ENCODE peak calls at places on chromosome 3, in nine cellular contexts. One of them, this sample, is unnamed. For H3K9me3, the result is how much of the 10 kb centered on the place peaks cover.

GRCh38 chr3:120496278-120496975 is 45.6 kb upstream of the FSTL1 start:
- DNase-seq in aorta: no peak
- DNase-seq in left ventricle myocardium inferior: no peak
- DNase-seq in mammary epithelial cell: peak
- DNase-seq in A673: peak
- DNase-seq in uterus: no peak
- DNase-seq in left lung: no peak
- DNase-seq in IMR-90: peak
- DNase-seq in transverse colon: no peak
- DNase-seq in this sample: no peak

GRCh38 chr3:4888913-4889846 is 90.1 kb upstream of the BHLHE40 start:
- DNase-seq in mammary epithelial cell: no peak
- DNase-seq in uterus: no peak
- DNase-seq in A673: no peak
- DNase-seq in left lung: no peak
- DNase-seq in left ventricle myocardium inferior: no peak
- DNase-seq in transverse colon: no peak
- DNase-seq in IMR-90: no peak
- DNase-seq in aorta: no peak
- DNase-seq in this sample: no peak

GRCh38 chr3:55185380-55185779 is 257.5 kb upstream of the LRTM1 start:
- DNase-seq in left ventricle myocardium inferior: no peak
- DNase-seq in transverse colon: no peak
- DNase-seq in left lung: no peak
- DNase-seq in aorta: no peak
- DNase-seq in IMR-90: peak
- DNase-seq in A673: no peak
- DNase-seq in uterus: no peak
- DNase-seq in mammary epithelial cell: no peak
- DNase-seq in this sample: no peak

GRCh38 chr3:145798005-145798404 is 363.0 kb downstream of the PLOD2 start:
- DNase-seq in mammary epithelial cell: no peak
- DNase-seq in aorta: no peak
- DNase-seq in transverse colon: no peak
- DNase-seq in uterus: no peak
- DNase-seq in A673: no peak
- DNase-seq in IMR-90: no peak
- DNase-seq in left lung: no peak
- DNase-seq in left ventricle myocardium inferior: no peak
- DNase-seq in this sample: no peak

GRCh38 chr3:112568642-112569041 is 6.8 kb downstream of the SLC35A5 start:
- DNase-seq in A673: no peak
- DNase-seq in aorta: no peak
- DNase-seq in IMR-90: peak
- DNase-seq in uterus: no peak
- DNase-seq in left ventricle myocardium inferior: no peak
- DNase-seq in left lung: no peak
- DNase-seq in mammary epithelial cell: peak
- DNase-seq in transverse colon: no peak
- DNase-seq in this sample: no peak

GRCh38 chr3:36648241-36649034 is 115.9 kb downstream of the DCLK3 start:
- DNase-seq in mammary epithelial cell: peak
- DNase-seq in uterus: no peak
- DNase-seq in transverse colon: no peak
- DNase-seq in A673: peak
- DNase-seq in left lung: no peak
- DNase-seq in IMR-90: peak
- DNase-seq in left ventricle myocardium inferior: no peak
- DNase-seq in aorta: no peak
- DNase-seq in this sample: no peak

GRCh38 chr3:16305121-16305541 is 40.1 kb downstream of the OXNAD1 start:
- DNase-seq in mammary epithelial cell: no peak
- DNase-seq in IMR-90: no peak
- DNase-seq in A673: no peak
- DNase-seq in aorta: no peak
- DNase-seq in transverse colon: no peak
- DNase-seq in uterus: no peak
- DNase-seq in left lung: no peak
- DNase-seq in left ventricle myocardium inferior: no peak
- DNase-seq in this sample: no peak

GRCh38 chr3:1406250-1406649 is 313.4 kb downstream of the CNTN6 start:
- DNase-seq in left ventricle myocardium inferior: no peak
- DNase-seq in mammary epithelial cell: no peak
- DNase-seq in IMR-90: no peak
- DNase-seq in aorta: no peak
- DNase-seq in A673: no peak
- DNase-seq in uterus: no peak
- DNase-seq in left lung: no peak
- DNase-seq in transverse colon: no peak
- DNase-seq in this sample: no peak

GRCh38 chr3:100114413-100115030 is at the start of gene FILIP1L:
- DNase-seq in IMR-90: no peak
- DNase-seq in aorta: no peak
- DNase-seq in A673: no peak
- DNase-seq in transverse colon: no peak
- DNase-seq in uterus: no peak
- DNase-seq in left ventricle myocardium inferior: peak
- DNase-seq in left lung: no peak
- DNase-seq in mammary epithelial cell: no peak
- DNase-seq in this sample: peak

GRCh38 chr3:69791111-69791510 is 51.8 kb downstream of the MITF start:
- DNase-seq in mammary epithelial cell: peak
- DNase-seq in IMR-90: peak
- DNase-seq in left ventricle myocardium inferior: peak
- DNase-seq in A673: no peak
- DNase-seq in uterus: peak
- DNase-seq in transverse colon: peak
- DNase-seq in aorta: peak
- DNase-seq in left lung: peak
- DNase-seq in this sample: peak

GRCh38 chr3:69784854-69785523 is 45.7 kb downstream of the MITF start:
- DNase-seq in left ventricle myocardium inferior: peak
- DNase-seq in aorta: peak
- DNase-seq in mammary epithelial cell: peak
- DNase-seq in left lung: peak
- DNase-seq in A673: no peak
- DNase-seq in uterus: peak
- DNase-seq in IMR-90: peak
- DNase-seq in transverse colon: peak
- DNase-seq in this sample: peak

GRCh38 chr3:69785769-69786311 is 46.6 kb downstream of the MITF start:
- DNase-seq in uterus: no peak
- DNase-seq in IMR-90: no peak
- DNase-seq in left lung: no peak
- DNase-seq in A673: no peak
- DNase-seq in mammary epithelial cell: no peak
- DNase-seq in aorta: no peak
- DNase-seq in transverse colon: no peak
- DNase-seq in left ventricle myocardium inferior: no peak
- DNase-seq in this sample: no peak

GRCh38 chr3:69787436-69788168 is 48.3 kb downstream of the MITF start:
- DNase-seq in transverse colon: no peak
- DNase-seq in A673: no peak
- DNase-seq in uterus: no peak
- DNase-seq in IMR-90: peak
- DNase-seq in aorta: no peak
- DNase-seq in left ventricle myocardium inferior: no peak
- DNase-seq in mammary epithelial cell: peak
- DNase-seq in left lung: no peak
- DNase-seq in this sample: no peak

GRCh38 chr3:69786854-69787253 is 47.6 kb downstream of the MITF start:
- DNase-seq in aorta: no peak
- DNase-seq in left ventricle myocardium inferior: no peak
- DNase-seq in mammary epithelial cell: no peak
- DNase-seq in A673: no peak
- DNase-seq in uterus: no peak
- DNase-seq in IMR-90: no peak
- DNase-seq in left lung: no peak
- DNase-seq in transverse colon: no peak
- DNase-seq in this sample: peak
- H3K4me3 ChIP-seq in aorta: no peak
- H3K4me3 ChIP-seq in left ventricle myocardium inferior: no peak
- H3K4me3 ChIP-seq in mammary epithelial cell: no peak
- H3K4me3 ChIP-seq in A673: no peak
- H3K4me3 ChIP-seq in uterus: no peak
- H3K4me3 ChIP-seq in IMR-90: no peak
- H3K4me3 ChIP-seq in left lung: no peak
- H3K4me3 ChIP-seq in transverse colon: no peak
- H3K4me3 ChIP-seq in this sample: no peak

DNA sequence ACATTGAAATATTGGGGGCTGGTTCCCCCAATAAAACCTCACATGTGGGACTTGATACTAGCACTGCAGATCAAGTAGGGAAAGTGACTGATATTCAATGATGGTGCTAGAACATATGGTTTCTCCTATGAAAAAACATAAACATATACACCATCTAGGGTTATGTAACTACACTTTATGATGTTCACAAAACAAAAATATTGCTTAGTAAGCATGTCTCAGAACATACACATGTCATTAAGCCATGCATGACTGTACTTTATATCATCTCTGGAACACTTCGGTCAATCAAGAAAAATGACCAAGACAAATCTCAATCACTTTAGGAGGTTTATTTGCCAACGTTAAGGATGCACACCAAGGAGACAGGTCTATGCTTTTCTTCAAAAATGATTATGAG is 57.4 kb downstream of the ZNF717 start:
- DNase-seq in left lung: no peak
- DNase-seq in IMR-90: no peak
- DNase-seq in A673: no peak
- DNase-seq in left ventricle myocardium inferior: no peak
- DNase-seq in mammary epithelial cell: no peak
- DNase-seq in aorta: no peak
- DNase-seq in uterus: no peak
- DNase-seq in transverse colon: no peak
- DNase-seq in this sample: no peak
- H3K9me3 ChIP-seq in left lung: half or more
- H3K9me3 ChIP-seq in IMR-90: under half
- H3K9me3 ChIP-seq in A673: under half
- H3K9me3 ChIP-seq in left ventricle myocardium inferior: half or more
- H3K9me3 ChIP-seq in mammary epithelial cell: under half
- H3K9me3 ChIP-seq in aorta: under half
- H3K9me3 ChIP-seq in uterus: under half
- H3K9me3 ChIP-seq in transverse colon: half or more
- H3K9me3 ChIP-seq in this sample: under half

DNA sequence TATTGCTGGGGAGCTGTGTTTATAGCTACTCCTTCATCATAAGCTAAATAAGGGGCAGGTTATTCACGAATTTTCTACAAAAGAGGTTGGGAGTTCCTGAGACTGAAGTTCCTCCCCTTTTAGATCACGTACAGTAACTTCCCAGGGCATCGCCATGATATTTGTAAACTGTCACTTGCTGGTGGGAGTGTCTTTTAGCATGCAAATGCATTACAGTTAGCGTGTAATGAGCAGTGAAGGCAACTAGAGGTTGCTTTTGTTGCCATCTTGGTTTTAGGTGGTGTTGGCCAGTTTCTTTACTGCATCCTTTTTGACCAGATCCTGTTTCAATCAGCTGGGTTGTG is 64.4 kb downstream of the IL12A start:
- DNase-seq in left ventricle myocardium inferior: no peak
- DNase-seq in IMR-90: no peak
- DNase-seq in aorta: no peak
- DNase-seq in uterus: no peak
- DNase-seq in A673: no peak
- DNase-seq in transverse colon: no peak
- DNase-seq in left lung: no peak
- DNase-seq in mammary epithelial cell: no peak
- DNase-seq in this sample: no peak
- H3K4me3 ChIP-seq in left ventricle myocardium inferior: peak
- H3K4me3 ChIP-seq in IMR-90: no peak
- H3K4me3 ChIP-seq in aorta: no peak
- H3K4me3 ChIP-seq in uterus: no peak
- H3K4me3 ChIP-seq in A673: no peak
- H3K4me3 ChIP-seq in transverse colon: no peak
- H3K4me3 ChIP-seq in left lung: no peak
- H3K4me3 ChIP-seq in mammary epithelial cell: no peak
- H3K4me3 ChIP-seq in this sample: no peak

GRCh38 chr3:195699148-195699771 is 21.5 kb upstream of the MUC20 start:
- DNase-seq in IMR-90: peak
- DNase-seq in left lung: no peak
- DNase-seq in A673: no peak
- DNase-seq in aorta: no peak
- DNase-seq in left ventricle myocardium inferior: no peak
- DNase-seq in uterus: no peak
- DNase-seq in mammary epithelial cell: no peak
- DNase-seq in transverse colon: no peak
- DNase-seq in this sample: no peak
- H3K9me3 ChIP-seq in IMR-90: under half
- H3K9me3 ChIP-seq in left lung: under half
- H3K9me3 ChIP-seq in A673: under half
- H3K9me3 ChIP-seq in aorta: under half
- H3K9me3 ChIP-seq in left ventricle myocardium inferior: under half
- H3K9me3 ChIP-seq in uterus: under half
- H3K9me3 ChIP-seq in mammary epithelial cell: under half
- H3K9me3 ChIP-seq in transverse colon: under half
- H3K9me3 ChIP-seq in this sample: under half

DNA sequence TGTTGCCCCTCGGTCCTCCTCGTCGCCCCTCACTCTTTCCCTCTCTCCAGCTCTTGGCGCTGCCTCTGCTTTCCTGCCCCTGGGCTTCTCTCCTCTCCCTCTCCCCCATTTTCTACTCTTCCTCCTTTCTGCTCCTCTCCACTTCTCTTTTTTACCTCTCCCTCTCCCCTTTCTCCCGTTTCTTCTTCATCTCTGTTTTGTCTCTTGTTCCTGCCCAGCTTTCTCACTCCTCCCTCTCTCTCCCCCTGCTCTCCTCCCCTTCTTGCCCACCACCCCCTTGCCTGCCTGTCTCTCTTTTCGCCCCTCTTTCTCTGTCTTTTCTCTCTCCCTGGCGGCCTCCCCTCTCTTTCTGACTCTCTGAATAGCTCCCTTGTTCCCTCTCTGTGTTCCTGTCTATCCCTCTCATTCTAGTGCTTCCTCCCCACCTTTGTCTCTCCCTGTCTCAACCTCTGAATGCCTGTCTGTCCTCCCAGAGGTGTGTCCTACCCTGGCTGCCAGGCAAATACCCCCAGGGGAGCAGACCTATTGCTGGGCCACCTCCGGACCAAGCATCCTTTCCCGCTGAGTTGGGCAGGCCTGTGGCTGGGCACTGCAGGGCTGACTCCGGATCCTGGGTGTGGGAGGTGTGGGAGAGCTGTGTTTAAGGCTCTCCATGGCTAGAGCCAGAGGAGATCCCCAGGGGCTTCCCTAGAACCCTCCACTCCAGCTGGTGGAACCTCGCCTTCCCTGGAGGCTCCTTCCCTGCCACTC is 41.0 kb downstream of the EPHB3 start:
- DNase-seq in left lung: no peak
- DNase-seq in left ventricle myocardium inferior: no peak
- DNase-seq in IMR-90: no peak
- DNase-seq in transverse colon: no peak
- DNase-seq in uterus: peak
- DNase-seq in mammary epithelial cell: peak
- DNase-seq in A673: no peak
- DNase-seq in aorta: no peak
- DNase-seq in this sample: no peak
- H3K4me3 ChIP-seq in left lung: no peak
- H3K4me3 ChIP-seq in left ventricle myocardium inferior: peak
- H3K4me3 ChIP-seq in IMR-90: no peak
- H3K4me3 ChIP-seq in transverse colon: no peak
- H3K4me3 ChIP-seq in uterus: peak
- H3K4me3 ChIP-seq in mammary epithelial cell: peak
- H3K4me3 ChIP-seq in A673: no peak
- H3K4me3 ChIP-seq in aorta: no peak
- H3K4me3 ChIP-seq in this sample: peak

GRCh38 chr3:21056293-21056692 is 694.7 kb downstream of the ZNF385D start:
- DNase-seq in A673: no peak
- DNase-seq in transverse colon: no peak
- DNase-seq in left lung: no peak
- DNase-seq in mammary epithelial cell: no peak
- DNase-seq in uterus: no peak
- DNase-seq in IMR-90: no peak
- DNase-seq in left ventricle myocardium inferior: no peak
- DNase-seq in aorta: no peak
- DNase-seq in this sample: no peak
- H3K9me3 ChIP-seq in A673: under half
- H3K9me3 ChIP-seq in transverse colon: under half
- H3K9me3 ChIP-seq in left lung: under half
- H3K9me3 ChIP-seq in mammary epithelial cell: under half
- H3K9me3 ChIP-seq in uterus: under half
- H3K9me3 ChIP-seq in IMR-90: under half
- H3K9me3 ChIP-seq in left ventricle myocardium inferior: under half
- H3K9me3 ChIP-seq in aorta: under half
- H3K9me3 ChIP-seq in this sample: under half

This sample was measured in heart left ventricle.